ENCODE peak calls at places on chromosomes 11 and 22, in ten cellular contexts. O, I, W, X, C, M, B, Q, A and T are unnamed samples.

GRCh38 chr11:30914143-30914762 is 328.1 kb upstream of the MPPED2 start:
- DNase-seq in W (peak), O (no peak), Q (peak), X (peak), M (peak), A (peak), C (peak), B (peak), I (peak), T (peak)

GRCh38 chr11:114132944-114133394 is 73.5 kb downstream of the ZBTB16 start:
- DNase-seq in W (peak), A (no peak), M (no peak), C (peak), O (no peak), I (peak), B (no peak), Q (no peak), X (no peak), T (no peak)

GRCh38 chr11:22416462-22416861 is 78.3 kb downstream of the SLC17A6 start:
- DNase-seq in B (no peak), W (no peak), X (no peak), I (no peak), O (no peak), A (no peak), Q (no peak), C (peak), M (no peak), T (no peak)

GRCh38 chr22:25403284-25403606 is 161.2 kb upstream of the GRK3 start:
- DNase-seq in W (no peak), C (no peak), A (no peak), M (no peak), Q (no peak), O (no peak), X (no peak), B (no peak), I (no peak), T (no peak)

GRCh38 chr11:87254582-87254981 is 216.8 kb downstream of the TMEM135 start:
- DNase-seq in B (no peak), X (no peak), Q (no peak), M (no peak), O (no peak), C (no peak), A (no peak), W (no peak), I (no peak), T (no peak)

GRCh38 chr11:202490-202889 is 4.7 kb downstream of the BET1L start:
- DNase-seq in A (peak), M (no peak), W (peak), Q (no peak), I (no peak), C (no peak), B (no peak), O (no peak), X (no peak), T (peak)

GRCh38 chr11:45500457-45500856 is 165.0 kb downstream of the CHST1 start:
- DNase-seq in B (no peak), M (no peak), I (no peak), C (no peak), A (no peak), W (no peak), O (no peak), Q (no peak), X (no peak), T (no peak)

GRCh38 chr11:72732329-72732728 is 19.9 kb downstream of the ARAP1 start:
- DNase-seq in B (no peak), O (no peak), I (no peak), W (peak), C (no peak), A (no peak), M (no peak), Q (no peak), X (no peak), T (no peak)

GRCh38 chr11:68081691-68082090 is 39.5 kb downstream of the CHKA start:
- DNase-seq in Q (no peak), B (no peak), I (no peak), C (no peak), O (no peak), X (no peak), W (no peak), A (no peak), M (no peak), T (peak)

GRCh38 chr11:121741954-121742361 is 289.2 kb upstream of the SORL1-AS1 start:
- DNase-seq in W (peak), M (no peak), C (peak), Q (peak), A (no peak), X (peak), I (peak), O (peak), B (peak), T (no peak)

GRCh38 chr11:66851698-66852465 is 5.0 kb upstream of the LRFN4 start:
- DNase-seq in C (no peak), O (no peak), B (no peak), I (no peak), X (peak), Q (no peak), M (no peak), A (no peak), W (peak), T (no peak)

GRCh38 chr11:79221417-79222130 is 219.3 kb downstream of the TENM4 start:
- DNase-seq in B (no peak), W (no peak), Q (no peak), I (no peak), A (no peak), C (no peak), X (no peak), M (no peak), O (no peak), T (no peak)

GRCh38 chr22:27300661-27301285 is 500.8 kb downstream of the MN1 start:
- DNase-seq in M (no peak), A (no peak), C (no peak), X (no peak), W (no peak), O (no peak), B (no peak), I (no peak), Q (no peak), T (no peak)

GRCh38 chr11:9462806-9463537 is 2.2 kb downstream of the ZNF143 start:
- DNase-seq in X (no peak), O (no peak), I (no peak), B (no peak), A (no peak), M (no peak), Q (no peak), C (no peak), W (no peak), T (no peak)
- H3K4me3 ChIP-seq in X (no peak), O (no peak), I (no peak), B (no peak), A (no peak), M (no peak), Q (no peak), C (no peak), W (no peak), T (no peak)

DNA sequence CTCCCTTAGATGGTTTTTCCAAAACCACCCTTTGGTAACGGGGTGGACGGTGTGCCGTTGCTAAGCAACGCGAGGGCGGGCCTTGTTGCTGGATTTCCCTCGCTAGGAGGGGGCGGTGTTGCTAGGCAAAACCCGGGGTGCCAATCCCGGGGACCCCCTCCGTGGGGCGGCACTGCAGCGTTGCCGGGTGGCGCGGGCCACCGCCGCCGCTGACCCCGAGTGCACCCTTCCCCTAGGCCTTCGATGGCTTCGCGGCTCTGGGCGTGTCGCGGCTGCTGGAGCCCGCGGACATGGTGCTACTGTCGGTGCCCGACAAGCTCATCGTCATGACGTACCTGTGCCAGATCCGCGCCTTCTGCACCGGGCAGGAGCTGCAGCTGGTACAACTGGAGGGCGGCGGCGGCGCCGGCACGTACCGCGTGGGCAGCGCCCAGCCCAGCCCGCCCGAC is 8.9 kb downstream of the EHBP1L1 start:
- DNase-seq in O (no peak), A (no peak), Q (no peak), W (peak), M (no peak), X (no peak), B (no peak), C (no peak), I (no peak), T (no peak)
- H3K4me3 ChIP-seq in O (no peak), A (no peak), Q (no peak), W (no peak), M (no peak), X (no peak), B (no peak), C (no peak), I (no peak), T (peak)

GRCh38 chr22:37749831-37750595 is 53.2 kb downstream of the TRIOBP start:
- DNase-seq in Q (no peak), C (peak), X (no peak), A (no peak), W (peak), M (no peak), I (no peak), O (no peak), B (peak), T (no peak)

GRCh38 chr22:37751449-37752188 is 54.8 kb downstream of the TRIOBP start:
- DNase-seq in W (peak), A (no peak), O (no peak), Q (no peak), I (no peak), B (no peak), C (no peak), M (no peak), X (no peak), T (no peak)

GRCh38 chr22:37750596-37751162 is 53.8 kb downstream of the TRIOBP start:
- DNase-seq in A (no peak), X (no peak), Q (no peak), M (no peak), O (no peak), C (no peak), I (no peak), W (peak), B (no peak), T (no peak)

GRCh38 chr22:37753746-37754145 is 54.0 kb upstream of the GCAT start:
- DNase-seq in W (peak), M (no peak), X (no peak), C (no peak), A (no peak), Q (no peak), O (no peak), I (no peak), B (no peak), T (no peak)

DNA sequence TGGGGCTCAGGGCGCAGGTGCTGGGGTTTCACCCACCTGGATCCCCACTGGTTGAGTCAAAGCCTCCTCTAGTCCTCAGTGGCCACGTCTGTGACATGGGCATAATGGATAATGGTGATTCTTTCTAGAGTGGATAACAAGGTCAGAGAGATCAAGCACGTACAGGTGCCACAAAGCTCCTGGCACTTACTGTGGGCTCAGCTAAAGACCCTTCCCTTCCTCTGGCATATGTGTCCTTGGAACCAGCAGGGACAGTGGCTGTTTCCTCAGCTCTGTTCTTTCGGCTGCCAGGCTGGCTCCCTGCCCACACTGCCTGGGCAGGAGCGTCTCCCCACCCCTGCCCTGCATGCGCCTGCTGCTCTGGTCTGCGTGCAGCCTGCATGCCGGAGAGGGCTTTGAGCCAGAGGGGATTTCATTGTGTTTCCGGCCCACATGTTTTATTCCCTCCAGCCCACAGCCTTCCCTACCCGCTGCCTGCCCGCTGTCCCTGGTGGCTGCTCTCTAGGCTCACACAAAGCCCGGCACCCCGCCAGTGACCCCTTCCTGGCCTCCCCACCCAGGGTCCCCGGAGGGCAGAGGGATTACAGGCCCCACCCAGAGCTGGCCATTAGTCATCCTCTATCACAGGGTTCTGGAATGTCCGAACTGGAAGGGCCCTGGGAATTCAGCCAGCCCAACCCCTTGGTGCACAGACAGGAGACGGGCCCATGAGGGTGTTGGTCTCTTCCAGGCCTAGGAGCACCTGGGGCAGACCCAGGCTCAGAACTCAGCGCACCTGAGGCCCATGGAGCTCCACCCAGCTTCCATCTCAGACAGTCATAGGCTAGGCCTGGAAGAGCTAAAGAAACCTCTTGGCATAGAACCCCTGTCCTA is 55.3 kb upstream of the GCAT start:
- DNase-seq in M (peak), W (peak), Q (peak), B (peak), A (no peak), C (peak), X (peak), I (peak), O (peak), T (peak)
- H3K4me3 ChIP-seq in M (no peak), W (no peak), Q (no peak), B (no peak), A (no peak), C (no peak), X (no peak), I (no peak), O (peak), T (no peak)

DNA sequence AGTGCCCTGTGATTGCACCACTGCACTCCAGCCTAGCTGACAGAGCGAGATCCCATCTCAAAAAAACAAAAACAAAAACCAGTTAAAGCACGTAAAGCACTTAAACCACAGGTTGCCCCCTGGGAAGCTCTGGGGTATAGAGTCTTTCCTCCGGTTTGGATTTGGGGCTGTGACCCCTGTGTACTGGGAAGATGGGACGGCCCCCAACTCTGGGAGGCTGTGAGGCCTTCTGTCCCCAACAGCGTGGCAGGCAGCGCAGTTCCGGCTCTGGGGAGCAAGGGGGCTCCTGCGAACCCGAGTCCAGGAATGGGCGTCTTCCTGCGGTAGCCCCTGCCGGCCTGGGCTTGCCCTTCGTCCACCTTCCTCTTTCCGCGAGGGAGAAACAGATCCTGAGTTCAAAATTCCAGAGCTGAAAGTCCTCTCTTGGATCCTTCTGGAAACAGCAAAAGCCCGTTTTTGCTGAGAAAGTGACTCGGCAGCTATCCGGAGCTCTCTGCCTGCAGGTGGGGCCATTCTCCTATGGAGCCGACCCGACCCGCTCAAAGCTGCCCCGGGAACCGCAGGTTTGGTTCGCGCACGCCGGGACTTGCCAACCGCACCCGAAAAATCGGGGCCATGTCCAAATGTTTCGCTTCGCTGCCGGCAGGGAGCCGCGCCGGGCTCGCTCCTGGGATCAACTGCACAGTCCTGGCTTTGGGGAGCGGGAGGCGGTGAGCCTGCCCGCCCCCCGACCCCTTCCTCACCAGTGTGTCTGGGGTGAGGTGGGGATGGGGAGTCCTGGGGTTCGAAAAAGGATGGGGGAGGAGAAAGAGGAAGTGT is 36.3 kb upstream of the POLA2 start:
- DNase-seq in C (peak), O (peak), Q (peak), W (peak), X (peak), I (peak), A (peak), B (peak), M (no peak), T (peak)
- H3K4me3 ChIP-seq in C (peak), O (peak), Q (peak), W (peak), X (peak), I (peak), A (peak), B (peak), M (peak), T (peak)

DNA sequence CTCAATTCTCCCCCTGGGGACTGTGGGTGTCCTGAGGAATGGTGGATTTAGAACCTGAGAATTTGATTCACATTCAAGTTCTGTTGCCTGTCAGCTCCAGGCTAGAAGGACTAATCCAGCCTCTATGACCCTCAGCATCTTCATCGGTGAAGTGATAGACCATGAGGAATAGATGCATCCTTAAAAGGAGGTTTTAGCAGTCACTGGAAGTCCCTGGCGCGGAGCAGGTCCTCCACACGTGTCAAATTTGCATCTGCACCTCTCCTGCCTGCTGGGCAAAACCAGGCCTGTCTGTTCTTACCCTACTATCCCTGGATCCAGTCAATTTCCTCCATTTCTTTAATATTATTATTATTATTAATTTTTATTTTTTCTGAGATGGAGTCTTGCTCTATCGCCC is 808.4 kb downstream of the TBC1D22A start:
- DNase-seq in I (no peak), X (no peak), O (no peak), Q (no peak), B (no peak), W (no peak), C (no peak), M (no peak), A (no peak), T (no peak)
- H3K4me3 ChIP-seq in I (no peak), X (no peak), O (no peak), Q (no peak), B (no peak), W (no peak), C (no peak), M (no peak), A (no peak), T (no peak)

GRCh38 chr22:49960159-49960966 is at the start of gene PIM3:
- DNase-seq in X (peak), I (peak), C (peak), A (peak), Q (peak), B (peak), M (peak), W (peak), O (peak), T (peak)

GRCh38 chr22:49957826-49958461 is 2.6 kb upstream of the PIM3 start:
- DNase-seq in A (no peak), B (no peak), I (no peak), X (peak), W (no peak), M (no peak), Q (no peak), C (no peak), O (no peak), T (peak)

GRCh38 chr22:49959782-49960158 is 802 bp upstream of the PIM3 start:
- DNase-seq in I (no peak), A (no peak), M (no peak), C (peak), O (no peak), W (no peak), B (no peak), Q (no peak), X (peak), T (peak)

GRCh38 chr22:49958462-49958921 is 2.1 kb upstream of the PIM3 start:
- DNase-seq in X (no peak), W (peak), B (no peak), I (no peak), M (no peak), C (no peak), Q (no peak), O (no peak), A (no peak), T (peak)

DNA sequence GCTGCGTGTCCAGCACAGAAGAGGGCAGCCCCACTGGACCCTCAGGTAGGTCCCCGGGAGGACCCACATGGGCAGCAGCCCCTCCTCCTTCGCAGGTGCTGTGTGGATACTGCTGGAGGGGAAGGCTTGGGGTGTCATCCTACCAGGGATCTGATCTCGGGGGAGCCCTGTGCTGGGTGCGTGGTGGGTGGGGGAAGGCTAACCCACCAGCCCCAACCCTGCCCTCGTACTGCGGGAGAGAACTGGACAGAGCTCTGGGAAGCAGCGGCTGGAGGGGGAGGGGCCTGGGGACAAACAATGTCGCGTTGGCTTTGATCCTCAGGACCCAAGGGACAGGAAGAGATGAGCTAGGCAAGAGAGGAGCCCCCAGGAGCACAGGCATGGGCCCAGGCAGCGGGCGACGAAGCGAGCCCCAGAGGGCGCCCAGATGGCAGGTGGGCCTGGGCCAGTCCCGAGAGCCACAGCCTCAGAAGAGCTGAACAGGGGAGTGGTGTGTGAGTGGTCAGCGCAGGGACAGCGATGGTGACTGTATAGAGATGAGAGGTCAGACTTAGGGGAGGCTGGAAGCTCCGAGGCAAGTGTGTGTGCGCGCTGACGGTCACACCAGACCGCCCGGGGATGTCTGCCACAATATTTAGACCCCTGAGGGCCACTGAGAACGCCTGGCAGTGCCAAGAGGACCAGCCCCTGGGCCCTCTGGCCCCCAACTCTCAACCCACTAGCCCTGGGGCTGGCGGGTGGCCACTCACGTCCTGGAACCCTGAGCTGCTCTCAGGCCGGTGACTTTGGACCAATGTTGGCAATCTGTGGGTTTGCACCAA is 1.4 kb upstream of the PIM3 start:
- DNase-seq in O (no peak), Q (no peak), W (peak), B (peak), M (no peak), X (peak), A (no peak), I (no peak), C (no peak), T (peak)
- H3K4me3 ChIP-seq in O (peak), Q (peak), W (no peak), B (no peak), M (peak), X (peak), A (peak), I (no peak), C (peak), T (peak)